ENCODE peak calls at places on chromosomes 12 and 14, in six cellular contexts. One of them, this sample, is unnamed. For H3K9me3, the result is how much of the 10 kb centered on the place peaks cover.

GRCh38 chr12:1691123-1692007 is 495 bp downstream of the ADIPOR2 start:
- DNase-seq in colonic mucosa: peak
- DNase-seq in psoas muscle: no peak
- DNase-seq in kidney: peak
- DNase-seq in lower lobe of right lung: peak
- DNase-seq in adrenal gland: peak
- DNase-seq in this sample: peak

GRCh38 chr14:53783256-53783655 is 173.4 kb downstream of the BMP4 start:
- DNase-seq in colonic mucosa: no peak
- DNase-seq in psoas muscle: no peak
- DNase-seq in kidney: no peak
- DNase-seq in lower lobe of right lung: no peak
- DNase-seq in adrenal gland: no peak
- DNase-seq in this sample: no peak

GRCh38 chr14:55373784-55374725 is 37.6 kb downstream of the ATG14 start:
- DNase-seq in colonic mucosa: no peak
- DNase-seq in psoas muscle: no peak
- DNase-seq in kidney: no peak
- DNase-seq in lower lobe of right lung: no peak
- DNase-seq in adrenal gland: no peak
- DNase-seq in this sample: no peak

GRCh38 chr12:48979602-48980388 is 1.7 kb downstream of the WNT1 start:
- DNase-seq in colonic mucosa: no peak
- DNase-seq in psoas muscle: peak
- DNase-seq in kidney: no peak
- DNase-seq in lower lobe of right lung: no peak
- DNase-seq in adrenal gland: no peak
- DNase-seq in this sample: peak

GRCh38 chr12:96219700-96220206 is 25.6 kb downstream of the ELK3 start:
- DNase-seq in colonic mucosa: no peak
- DNase-seq in psoas muscle: no peak
- DNase-seq in kidney: no peak
- DNase-seq in lower lobe of right lung: peak
- DNase-seq in adrenal gland: no peak
- DNase-seq in this sample: no peak

GRCh38 chr14:94284221-94284620 is 8.8 kb downstream of the SERPINA10 start:
- DNase-seq in colonic mucosa: no peak
- DNase-seq in psoas muscle: no peak
- DNase-seq in kidney: no peak
- DNase-seq in lower lobe of right lung: no peak
- DNase-seq in adrenal gland: no peak
- DNase-seq in this sample: no peak

GRCh38 chr14:45891417-45892080 is 638.5 kb upstream of the MIS18BP1 start:
- DNase-seq in colonic mucosa: peak
- DNase-seq in psoas muscle: no peak
- DNase-seq in kidney: no peak
- DNase-seq in lower lobe of right lung: no peak
- DNase-seq in adrenal gland: peak
- DNase-seq in this sample: no peak

GRCh38 chr14:54830650-54831049 is 72.0 kb downstream of the GCH1 start:
- DNase-seq in colonic mucosa: no peak
- DNase-seq in psoas muscle: no peak
- DNase-seq in kidney: no peak
- DNase-seq in lower lobe of right lung: no peak
- DNase-seq in adrenal gland: no peak
- DNase-seq in this sample: no peak

GRCh38 chr14:100680439-100681051 is 46.1 kb upstream of the DLK1 start:
- DNase-seq in colonic mucosa: no peak
- DNase-seq in psoas muscle: peak
- DNase-seq in kidney: peak
- DNase-seq in lower lobe of right lung: no peak
- DNase-seq in adrenal gland: peak
- DNase-seq in this sample: no peak

GRCh38 chr12:28563286-28563685 is 373.0 kb downstream of the CCDC91 start:
- DNase-seq in colonic mucosa: no peak
- DNase-seq in psoas muscle: no peak
- DNase-seq in kidney: no peak
- DNase-seq in lower lobe of right lung: no peak
- DNase-seq in adrenal gland: no peak
- DNase-seq in this sample: no peak

GRCh38 chr12:124745891-124746570 is 117.6 kb downstream of the SCARB1 start:
- DNase-seq in colonic mucosa: peak
- DNase-seq in psoas muscle: peak
- DNase-seq in kidney: peak
- DNase-seq in lower lobe of right lung: peak
- DNase-seq in adrenal gland: peak
- DNase-seq in this sample: no peak

GRCh38 chr14:50109342-50109741 is 7.0 kb downstream of the VCPKMT start:
- DNase-seq in colonic mucosa: no peak
- DNase-seq in psoas muscle: no peak
- DNase-seq in kidney: no peak
- DNase-seq in lower lobe of right lung: no peak
- DNase-seq in adrenal gland: no peak
- DNase-seq in this sample: no peak

GRCh38 chr14:100533647-100534485 is 53.4 kb downstream of the BEGAIN start:
- DNase-seq in colonic mucosa: peak
- DNase-seq in psoas muscle: peak
- DNase-seq in kidney: peak
- DNase-seq in lower lobe of right lung: peak
- DNase-seq in adrenal gland: peak
- DNase-seq in this sample: peak

GRCh38 chr12:75526655-75527511 is 15.5 kb upstream of the KRR1 start:
- DNase-seq in colonic mucosa: no peak
- DNase-seq in psoas muscle: no peak
- DNase-seq in kidney: no peak
- DNase-seq in lower lobe of right lung: no peak
- DNase-seq in adrenal gland: no peak
- DNase-seq in this sample: no peak

GRCh38 chr12:46609281-46609623 is 216.5 kb downstream of the SLC38A4 start:
- DNase-seq in colonic mucosa: no peak
- DNase-seq in psoas muscle: no peak
- DNase-seq in kidney: no peak
- DNase-seq in lower lobe of right lung: no peak
- DNase-seq in adrenal gland: no peak
- DNase-seq in this sample: no peak

GRCh38 chr12:6074979-6075585 is 49.4 kb downstream of the VWF start:
- DNase-seq in colonic mucosa: peak
- DNase-seq in psoas muscle: no peak
- DNase-seq in kidney: no peak
- DNase-seq in lower lobe of right lung: peak
- DNase-seq in adrenal gland: no peak
- DNase-seq in this sample: no peak

GRCh38 chr14:94059998-94060397 is 21.0 kb downstream of the DDX24 start:
- DNase-seq in colonic mucosa: no peak
- DNase-seq in psoas muscle: no peak
- DNase-seq in kidney: no peak
- DNase-seq in lower lobe of right lung: no peak
- DNase-seq in adrenal gland: no peak
- DNase-seq in this sample: no peak

GRCh38 chr14:68412505-68413496 is 380.1 kb downstream of the ZFP36L1 start:
- DNase-seq in colonic mucosa: no peak
- DNase-seq in psoas muscle: no peak
- DNase-seq in kidney: no peak
- DNase-seq in lower lobe of right lung: no peak
- DNase-seq in adrenal gland: no peak
- DNase-seq in this sample: no peak

GRCh38 chr14:92190768-92191167 is 69.0 kb downstream of the CPSF2 start:
- DNase-seq in colonic mucosa: no peak
- DNase-seq in psoas muscle: no peak
- DNase-seq in kidney: no peak
- DNase-seq in lower lobe of right lung: no peak
- DNase-seq in adrenal gland: no peak
- DNase-seq in this sample: no peak

GRCh38 chr12:58918475-58918874 is 1.8 kb downstream of the LRIG3 start:
- DNase-seq in colonic mucosa: no peak
- DNase-seq in psoas muscle: no peak
- DNase-seq in kidney: no peak
- DNase-seq in lower lobe of right lung: no peak
- DNase-seq in adrenal gland: no peak
- DNase-seq in this sample: no peak

GRCh38 chr12:103085541-103085940 is 128.1 kb downstream of the ASCL1 start:
- DNase-seq in colonic mucosa: no peak
- DNase-seq in psoas muscle: no peak
- DNase-seq in kidney: no peak
- DNase-seq in lower lobe of right lung: no peak
- DNase-seq in adrenal gland: no peak
- DNase-seq in this sample: no peak

GRCh38 chr12:121223283-121223946 is 13.5 kb downstream of the P2RX4 start:
- DNase-seq in colonic mucosa: peak
- DNase-seq in psoas muscle: no peak
- DNase-seq in kidney: peak
- DNase-seq in lower lobe of right lung: no peak
- DNase-seq in adrenal gland: no peak
- DNase-seq in this sample: no peak

GRCh38 chr14:72559227-72559626 is 334.7 kb downstream of the DPF3 start:
- DNase-seq in colonic mucosa: no peak
- DNase-seq in psoas muscle: no peak
- DNase-seq in kidney: no peak
- DNase-seq in lower lobe of right lung: no peak
- DNase-seq in adrenal gland: no peak
- DNase-seq in this sample: no peak

GRCh38 chr12:127539499-127539898 is 727.5 kb upstream of the TMEM132C start:
- DNase-seq in colonic mucosa: no peak
- DNase-seq in psoas muscle: no peak
- DNase-seq in kidney: no peak
- DNase-seq in lower lobe of right lung: no peak
- DNase-seq in adrenal gland: no peak
- DNase-seq in this sample: no peak

GRCh38 chr12:32197421-32197820 is 90.8 kb downstream of the BICD1 start:
- DNase-seq in colonic mucosa: no peak
- DNase-seq in psoas muscle: no peak
- DNase-seq in kidney: no peak
- DNase-seq in lower lobe of right lung: no peak
- DNase-seq in adrenal gland: no peak
- DNase-seq in this sample: no peak
- H3K9me3 ChIP-seq in colonic mucosa: under half
- H3K9me3 ChIP-seq in psoas muscle: under half
- H3K9me3 ChIP-seq in kidney: under half
- H3K9me3 ChIP-seq in lower lobe of right lung: under half
- H3K9me3 ChIP-seq in adrenal gland: under half
- H3K9me3 ChIP-seq in this sample: under half

DNA sequence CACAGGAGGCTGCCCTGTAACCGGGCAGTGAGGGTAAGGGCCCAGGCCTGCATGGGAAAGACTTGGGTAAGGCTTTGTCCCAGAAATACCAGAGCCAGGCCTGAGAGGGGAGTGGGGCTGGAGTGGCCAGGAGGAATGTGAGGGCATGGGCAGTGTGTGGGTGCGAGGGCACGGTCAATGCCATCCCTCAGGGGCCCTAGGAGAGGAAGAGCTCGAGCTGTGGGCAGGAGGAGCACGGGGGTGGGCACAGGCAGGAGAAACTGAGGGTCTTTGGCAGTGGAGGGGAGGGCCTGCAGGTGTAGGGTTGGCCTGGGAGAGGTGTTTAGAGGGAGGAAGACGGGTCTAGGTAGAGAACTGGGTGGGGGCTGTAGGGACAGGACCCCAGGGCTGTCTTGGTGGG is 381.6 kb downstream of the TMEM121 start:
- DNase-seq in colonic mucosa: no peak
- DNase-seq in psoas muscle: no peak
- DNase-seq in kidney: peak
- DNase-seq in lower lobe of right lung: no peak
- DNase-seq in adrenal gland: no peak
- DNase-seq in this sample: no peak
- H3K9me3 ChIP-seq in colonic mucosa: under half
- H3K9me3 ChIP-seq in psoas muscle: under half
- H3K9me3 ChIP-seq in kidney: under half
- H3K9me3 ChIP-seq in lower lobe of right lung: under half
- H3K9me3 ChIP-seq in adrenal gland: under half
- H3K9me3 ChIP-seq in this sample: under half

DNA sequence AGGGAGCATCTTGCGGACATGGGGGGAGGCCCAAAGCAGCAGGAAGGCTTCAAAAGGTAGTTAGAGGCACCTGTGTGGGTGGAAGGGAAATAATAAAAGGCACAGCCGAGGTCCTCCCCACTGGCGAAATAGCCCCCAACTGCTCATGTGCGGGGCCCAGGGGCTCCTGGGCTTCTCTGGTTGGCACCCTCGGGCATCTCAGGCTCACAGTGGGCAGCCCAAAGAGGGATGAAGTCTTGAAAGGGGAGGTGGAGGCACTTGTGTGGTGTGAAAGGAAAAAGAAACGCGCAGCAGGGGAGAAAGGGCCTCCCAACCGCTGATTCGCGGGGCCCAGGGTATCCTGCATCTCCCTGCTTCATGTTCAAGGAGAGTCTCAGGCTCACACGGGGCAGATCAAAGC is 579.4 kb downstream of the ALG10 start:
- DNase-seq in colonic mucosa: no peak
- DNase-seq in psoas muscle: peak
- DNase-seq in kidney: peak
- DNase-seq in lower lobe of right lung: peak
- DNase-seq in adrenal gland: no peak
- DNase-seq in this sample: no peak
- H3K9me3 ChIP-seq in colonic mucosa: under half
- H3K9me3 ChIP-seq in psoas muscle: under half
- H3K9me3 ChIP-seq in kidney: under half
- H3K9me3 ChIP-seq in lower lobe of right lung: under half
- H3K9me3 ChIP-seq in adrenal gland: under half
- H3K9me3 ChIP-seq in this sample: under half

GRCh38 chr12:82486524-82487235 is 128.4 kb downstream of the METTL25 start:
- DNase-seq in colonic mucosa: no peak
- DNase-seq in psoas muscle: no peak
- DNase-seq in kidney: no peak
- DNase-seq in lower lobe of right lung: no peak
- DNase-seq in adrenal gland: no peak
- DNase-seq in this sample: no peak
- H3K9me3 ChIP-seq in colonic mucosa: under half
- H3K9me3 ChIP-seq in psoas muscle: under half
- H3K9me3 ChIP-seq in kidney: under half
- H3K9me3 ChIP-seq in lower lobe of right lung: under half
- H3K9me3 ChIP-seq in adrenal gland: under half
- H3K9me3 ChIP-seq in this sample: under half

GRCh38 chr14:84533181-84533580 is 996.8 kb upstream of the FLRT2 start:
- DNase-seq in colonic mucosa: no peak
- DNase-seq in psoas muscle: no peak
- DNase-seq in kidney: no peak
- DNase-seq in lower lobe of right lung: no peak
- DNase-seq in adrenal gland: no peak
- DNase-seq in this sample: no peak
- H3K9me3 ChIP-seq in colonic mucosa: under half
- H3K9me3 ChIP-seq in psoas muscle: under half
- H3K9me3 ChIP-seq in kidney: under half
- H3K9me3 ChIP-seq in lower lobe of right lung: under half
- H3K9me3 ChIP-seq in adrenal gland: under half
- H3K9me3 ChIP-seq in this sample: under half